ENCODE peak calls at places on chromosome 22, in ten cellular contexts. K is IMR-90, Y is left ventricle myocardium inferior, V is uterus, L is aorta, U is PC-9, F is BJ, T is fibroblast of lung, S is H7, A is stomach. O is an unnamed sample.

GRCh38 chr22:44496844-44497217 is 1.2 kb downstream of the RTL6 start:
- DNase-seq in K (no peak), Y (no peak), V (no peak), L (no peak), U (no peak), F (no peak), T (no peak), S (no peak), A (no peak), O (no peak)

GRCh38 chr22:26671317-26672059 is 14.1 kb downstream of the MIAT start:
- DNase-seq in K (no peak), Y (no peak), V (peak; percentile 47), L (no peak), U (no peak), F (no peak), T (no peak), S (peak; percentile 44), A (peak; percentile 37), O (peak; percentile 87)

GRCh38 chr22:37121887-37122591 is 12.5 kb upstream of the TMPRSS6 start:
- DNase-seq in K (peak; percentile 37), Y (no peak), V (no peak), L (no peak), U (peak; percentile 72), F (peak; percentile 10), T (no peak), S (no peak), A (peak; percentile 32), O (peak; percentile 88)

GRCh38 chr22:45645526-45646414 is 25.9 kb upstream of the ATXN10 start:
- DNase-seq in K (peak; percentile 35), Y (peak; percentile 70), V (peak; percentile 46), L (peak; percentile 92), U (peak; percentile 37), F (no peak), T (peak; percentile 37), S (peak; percentile 96), A (peak; percentile 82), O (peak; percentile 84)

GRCh38 chr22:27637604-27638003 is 164.0 kb downstream of the MN1 start:
- DNase-seq in K (peak; percentile 28), Y (no peak), V (no peak), L (peak; percentile 12), U (no peak), F (peak; percentile 7), T (no peak), S (no peak), A (no peak), O (no peak)

GRCh38 chr22:28282346-28282745 is 363.3 kb upstream of the PITPNB start:
- DNase-seq in K (peak; percentile 67), Y (no peak), V (no peak), L (no peak), U (no peak), F (peak; percentile 25), T (peak; percentile 78), S (no peak), A (no peak), O (no peak)

GRCh38 chr22:44837481-44837880 is 85.1 kb downstream of the ARHGAP8 start:
- DNase-seq in K (no peak), Y (no peak), V (no peak), L (no peak), U (no peak), F (no peak), T (no peak), S (peak; percentile 31), A (no peak), O (no peak)

GRCh38 chr22:44440224-44441160 is 57.5 kb downstream of the RTL6 start:
- DNase-seq in K (no peak), Y (no peak), V (no peak), L (no peak), U (no peak), F (no peak), T (no peak), S (peak; percentile 33), A (no peak), O (no peak)

GRCh38 chr22:20963201-20964052 is 3.6 kb upstream of the AIFM3 start:
- DNase-seq in K (no peak), Y (no peak), V (no peak), L (no peak), U (no peak), F (no peak), T (no peak), S (no peak), A (no peak), O (no peak)

GRCh38 chr22:34429314-34429713 is 509.0 kb upstream of the LARGE1 start:
- DNase-seq in K (no peak), Y (no peak), V (no peak), L (no peak), U (no peak), F (no peak), T (no peak), S (no peak), A (no peak), O (no peak)

GRCh38 chr22:24429411-24430365 is 2.3 kb downstream of the ADORA2A start:
- DNase-seq in K (peak; percentile 22), Y (peak; percentile 70), V (no peak), L (peak; percentile 85), U (no peak), F (no peak), T (no peak), S (peak; percentile 79), A (peak; percentile 84), O (peak; percentile 79)

GRCh38 chr22:45688606-45689080 is 17.0 kb downstream of the ATXN10 start:
- DNase-seq in K (peak; percentile 90), Y (no peak), V (no peak), L (no peak), U (peak; percentile 100), F (peak; percentile 80), T (peak; percentile 80), S (no peak), A (no peak), O (no peak)

GRCh38 chr22:45903355-45904149 is 73.4 kb downstream of the WNT7B start:
- DNase-seq in K (peak; percentile 69), Y (no peak), V (no peak), L (peak; percentile 85), U (peak; percentile 72), F (peak; percentile 12), T (peak; percentile 72), S (no peak), A (no peak), O (no peak)

GRCh38 chr22:22558972-22559603 is at the start of gene PRAME:
- DNase-seq in K (peak; percentile 13), Y (peak; percentile 38), V (no peak), L (peak; percentile 79), U (no peak), F (no peak), T (peak; percentile 22), S (peak; percentile 89), A (peak; percentile 40), O (peak; percentile 87)

GRCh38 chr22:33397381-33397907 is 339.3 kb upstream of the SYN3 start:
- DNase-seq in K (peak; percentile 1), Y (no peak), V (no peak), L (no peak), U (no peak), F (no peak), T (no peak), S (no peak), A (no peak), O (no peak)

GRCh38 chr22:46087816-46088277 is 62.5 kb upstream of the PPARA start:
- DNase-seq in K (peak; percentile 86), Y (peak; percentile 93), V (peak; percentile 95), L (peak; percentile 95), U (no peak), F (no peak), T (peak; percentile 95), S (peak; percentile 92), A (peak; percentile 88), O (peak; percentile 39)

GRCh38 chr22:37165940-37166674 is 16.4 kb upstream of the IL2RB start:
- DNase-seq in K (no peak), Y (peak; percentile 16), V (no peak), L (peak; percentile 66), U (no peak), F (no peak), T (no peak), S (no peak), A (no peak), O (no peak)

GRCh38 chr22:33969052-33969451 is 48.8 kb upstream of the LARGE1 start:
- DNase-seq in K (no peak), Y (no peak), V (no peak), L (no peak), U (no peak), F (no peak), T (no peak), S (peak; percentile 26), A (no peak), O (no peak)

GRCh38 chr22:45090364-45090960 is 73.3 kb upstream of the NUP50 start:
- DNase-seq in K (peak; percentile 65), Y (no peak), V (no peak), L (no peak), U (no peak), F (no peak), T (peak; percentile 22), S (peak; percentile 69), A (peak; percentile 36), O (no peak)

GRCh38 chr22:50202130-50202671 is 1.4 kb downstream of the SELENOO start:
- DNase-seq in K (no peak), Y (no peak), V (no peak), L (no peak), U (no peak), F (no peak), T (no peak), S (no peak), A (no peak), O (no peak)
- H3K4me3 ChIP-seq in K (peak overlapping the region; percentile 92), Y (peak overlapping the region; percentile 95), V (peak overlapping the region; percentile 92), L (peak overlapping the region; percentile 72), U (peak overlapping the region; percentile 89), F (peak overlapping the region; percentile 61), T (peak overlapping the region; percentile 70), S (peak overlapping the region; percentile 63), A (peak overlapping the region; percentile 94), O (peak overlapping the region; percentile 95)

DNA sequence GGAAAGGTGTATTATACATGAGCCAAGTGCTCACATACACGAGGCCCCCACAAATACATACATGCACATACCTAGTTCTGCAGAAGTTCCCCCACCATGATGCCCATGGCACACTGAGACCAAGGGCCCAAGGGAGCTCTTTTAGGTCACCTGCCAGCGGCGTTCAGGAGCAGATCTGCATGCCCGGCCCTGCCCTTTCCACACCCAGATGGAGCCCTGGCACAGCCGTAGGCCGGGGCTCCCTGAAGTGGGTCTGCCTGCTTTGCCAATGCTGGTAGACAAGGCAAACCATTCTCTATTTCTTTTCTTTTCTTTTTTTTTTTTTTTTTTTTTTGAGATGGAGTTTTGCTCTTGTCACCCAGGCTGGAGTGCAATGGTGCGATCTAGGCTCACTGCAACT is 21.5 kb downstream of the NFAM1 start:
- DNase-seq in K (no peak), Y (no peak), V (no peak), L (no peak), U (no peak), F (no peak), T (no peak), S (no peak), A (no peak), O (no peak)
- H3K27me3 ChIP-seq in K (peaks cover 39% of the 10 kb centered on the region), Y (peaks cover 25% of the 10 kb centered on the region), V (no peaks in the 10 kb centered on the region), L (no peaks in the 10 kb centered on the region), U (peaks cover 28% of the 10 kb centered on the region), F (peaks cover 4% of the 10 kb centered on the region), T (peaks cover 3% of the 10 kb centered on the region), S (no peaks in the 10 kb centered on the region), A (no peaks in the 10 kb centered on the region), O (no peaks in the 10 kb centered on the region)

GRCh38 chr22:38468761-38469305 is 937 bp downstream of the KDELR3 start:
- DNase-seq in K (no peak), Y (no peak), V (no peak), L (peak; percentile 73), U (no peak), F (no peak), T (no peak), S (peak; percentile 63), A (no peak), O (peak; percentile 43)
- H3K4me3 ChIP-seq in K (peak overlapping the region; percentile 95), Y (peak overlapping the region; percentile 77), V (no peak overlapping the region), L (no peak overlapping the region), U (peak overlapping the region; percentile 65), F (peak overlapping the region; percentile 100), T (peak overlapping the region; percentile 94), S (no peak overlapping the region), A (peak overlapping the region; percentile 50), O (no peak overlapping the region)

GRCh38 chr22:42419328-42419881 is 12.8 kb downstream of the NFAM1 start:
- DNase-seq in K (no peak), Y (no peak), V (no peak), L (no peak), U (no peak), F (no peak), T (no peak), S (no peak), A (no peak), O (no peak)
- H3K27me3 ChIP-seq in K (peaks cover 45% of the 10 kb centered on the region), Y (peaks cover 39% of the 10 kb centered on the region), V (no peaks in the 10 kb centered on the region), L (no peaks in the 10 kb centered on the region), U (peaks cover 31% of the 10 kb centered on the region), F (no peaks in the 10 kb centered on the region), T (no peaks in the 10 kb centered on the region), S (no peaks in the 10 kb centered on the region), A (no peaks in the 10 kb centered on the region), O (no peaks in the 10 kb centered on the region)